ENCODE peak calls at places on chromosomes 5 and 9, in nine cellular contexts. O, L, S, I, U, K, Q, Y and P are unnamed samples.

GRCh38 chr9:129404621-129405020 is 216.3 kb downstream of the C9orf50 start:
- DNase-seq in I (no peak), Y (no peak), K (no peak), Q (no peak), O (no peak), L (no peak), U (no peak), S (no peak), P (no peak)

GRCh38 chr5:177997319-177997670 is 1.3 kb upstream of the PROP1 start:
- DNase-seq in O (no peak), Y (no peak), K (no peak), S (no peak), L (no peak), U (no peak), Q (no peak), I (no peak), P (no peak)

GRCh38 chr5:61866930-61867329 is 439.1 kb upstream of the KIF2A start:
- DNase-seq in I (peak; percentile 96), U (no peak), Y (no peak), Q (peak; percentile 9), S (peak; percentile 71), O (no peak), K (peak; percentile 4), L (no peak), P (peak; percentile 3)

GRCh38 chr9:34759432-34760134 is 49.6 kb upstream of the CCL21 start:
- DNase-seq in U (no peak), Q (no peak), S (no peak), Y (no peak), K (no peak), L (no peak), I (no peak), O (no peak), P (no peak)

GRCh38 chr9:137438591-137439157 is 2.5 kb downstream of the ENTPD8 start:
- DNase-seq in K (no peak), S (no peak), Y (no peak), O (peak; percentile 17), I (no peak), U (no peak), L (peak; percentile 1), Q (no peak), P (no peak)

GRCh38 chr9:117034862-117035261 is 347.8 kb downstream of the TRIM32 start:
- DNase-seq in Q (no peak), O (no peak), L (peak; percentile 75), I (peak; percentile 32), Y (no peak), S (no peak), K (no peak), U (no peak), P (no peak)

GRCh38 chr9:138102246-138103051 is 224.9 kb downstream of the CACNA1B start:
- DNase-seq in I (no peak), Q (no peak), O (no peak), U (no peak), Y (no peak), S (no peak), L (no peak), K (peak; percentile 8), P (no peak)

GRCh38 chr9:5518061-5518936 is 8.0 kb downstream of the PDCD1LG2 start:
- DNase-seq in Y (no peak), O (no peak), K (peak; percentile 44), S (peak; percentile 67), Q (no peak), I (no peak), L (no peak), U (no peak), P (peak; percentile 30)

GRCh38 chr9:84436386-84437114 is 96.0 kb upstream of the SLC28A3 start:
- DNase-seq in Q (no peak), U (no peak), K (no peak), O (no peak), I (no peak), S (no peak), Y (no peak), L (no peak), P (no peak)

GRCh38 chr5:88675758-88676636 is 207.0 kb downstream of the MEF2C start:
- DNase-seq in S (peak; percentile 18), I (no peak), L (peak; percentile 60), K (no peak), O (peak; percentile 88), Q (no peak), Y (no peak), U (peak; percentile 59), P (no peak)

GRCh38 chr5:82620957-82621600 is 342.9 kb upstream of the RPS23 start:
- DNase-seq in O (no peak), U (no peak), L (no peak), S (peak; percentile 10), I (no peak), Y (no peak), Q (no peak), K (no peak), P (no peak)

GRCh38 chr5:6731465-6732237 is 18.4 kb downstream of the TENT4A start:
- DNase-seq in U (no peak), I (no peak), Y (no peak), Q (no peak), S (peak; percentile 10), K (no peak), O (no peak), L (no peak), P (peak; percentile 15)

GRCh38 chr9:79573697-79573976 is 1.9 kb downstream of the TLE4 start:
- DNase-seq in L (no peak), O (no peak), Q (no peak), Y (no peak), I (peak; percentile 33), U (no peak), S (no peak), K (peak; percentile 8), P (no peak)

GRCh38 chr9:99031319-99031718 is 73.6 kb upstream of the TGFBR1 start:
- DNase-seq in Q (no peak), K (no peak), Y (no peak), L (no peak), O (no peak), S (no peak), U (no peak), I (no peak), P (no peak)

GRCh38 chr9:91427873-91428272 is 4.2 kb upstream of the NFIL3 start:
- DNase-seq in U (no peak), K (no peak), O (no peak), I (peak; percentile 70), L (no peak), S (peak; percentile 63), Q (no peak), Y (no peak), P (peak; percentile 41)

GRCh38 chr5:176350416-176350815 is 11.1 kb downstream of the KIAA1191 start:
- DNase-seq in K (no peak), Y (no peak), L (no peak), U (no peak), I (no peak), S (no peak), Q (no peak), O (no peak), P (no peak)

GRCh38 chr9:83744206-83744605 is 36.4 kb upstream of the UBQLN1 start:
- DNase-seq in U (no peak), Q (no peak), S (no peak), I (peak; percentile 2), Y (no peak), K (no peak), L (no peak), O (no peak), P (no peak)

GRCh38 chr5:115623632-115624031 is 2.2 kb downstream of the TMED7 start:
- DNase-seq in Y (no peak), U (no peak), K (no peak), Q (no peak), I (no peak), L (no peak), S (no peak), O (no peak), P (no peak)

GRCh38 chr5:115626444-115626823 is 598 bp upstream of the TMED7 start:
- DNase-seq in O (no peak), U (no peak), S (peak; percentile 60), Q (no peak), I (no peak), L (no peak), K (peak; percentile 28), Y (no peak), P (no peak)

GRCh38 chr5:115627295-115627825 is 1.5 kb upstream of the TMED7 start:
- DNase-seq in O (no peak), S (no peak), Q (no peak), K (no peak), L (no peak), U (no peak), I (no peak), Y (no peak), P (no peak)

GRCh38 chr5:115624994-115625393 is 842 bp downstream of the TMED7 start:
- DNase-seq in S (no peak), K (no peak), L (no peak), I (no peak), O (no peak), Y (no peak), U (no peak), Q (no peak), P (no peak)

GRCh38 chr5:115625579-115626443 is at the start of gene TMED7:
- DNase-seq in K (peak; percentile 96), I (peak; percentile 94), U (peak; percentile 100), Y (peak; percentile 95), O (peak; percentile 99), S (peak; percentile 97), Q (peak; percentile 90), L (peak; percentile 99), P (peak; percentile 98)
- TF ChIP-seq CTCF in K (no peak), I (no peak), U (no peak), Y (no peak), O (no peak), S (no peak), Q (no peak), L (no peak), P (no peak)

GRCh38 chr9:14343948-14344547 is 30.1 kb upstream of the NFIB start:
- DNase-seq in S (no peak), Q (no peak), U (no peak), I (no peak), O (no peak), K (no peak), Y (no peak), L (no peak), P (no peak)
- TF ChIP-seq CTCF in S (no peak), Q (no peak), U (no peak), I (no peak), O (no peak), K (no peak), Y (no peak), L (no peak), P (no peak)

GRCh38 chr9:22103650-22104575 is 94.8 kb upstream of the CDKN2B start:
- DNase-seq in Q (no peak), K (no peak), Y (no peak), O (no peak), S (peak; percentile 71), U (peak; percentile 55), L (no peak), I (no peak), P (peak; percentile 61)
- TF ChIP-seq CTCF in Q (no peak), K (no peak), Y (no peak), O (no peak), S (no peak), U (no peak), L (no peak), I (no peak), P (no peak)

DNA sequence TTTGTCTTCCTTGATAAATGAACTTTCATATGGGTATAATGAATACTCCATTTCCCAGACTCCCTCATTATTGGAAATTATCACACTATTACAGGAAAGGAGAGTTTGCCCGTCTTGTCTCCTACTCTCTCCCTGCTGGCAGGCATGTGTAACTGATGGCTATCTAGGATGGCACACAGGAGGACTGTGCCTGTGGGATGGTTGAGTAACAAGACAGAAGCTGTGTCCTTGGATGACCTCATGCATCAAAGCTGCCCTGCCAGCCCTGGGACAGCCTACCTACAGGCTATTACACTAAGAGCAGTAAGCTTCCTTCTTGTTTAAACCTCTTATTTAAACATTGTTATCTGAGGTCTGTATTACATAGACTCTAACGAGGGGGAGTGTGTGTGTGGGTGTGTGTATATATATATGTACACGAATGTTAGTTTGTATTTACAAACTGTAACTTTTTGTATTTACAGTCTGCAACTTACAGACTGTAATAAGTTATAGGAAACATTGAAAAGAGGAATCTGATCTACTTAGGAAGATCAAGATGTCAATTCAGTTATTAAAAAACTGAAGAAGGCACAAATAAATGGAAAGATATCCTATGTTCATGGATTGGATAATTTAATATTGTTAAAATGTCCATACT is 247.6 kb upstream of the ACO1 start:
- DNase-seq in L (no peak), K (no peak), Q (no peak), U (no peak), I (peak; percentile 7), O (no peak), Y (no peak), S (no peak), P (no peak)
- TF ChIP-seq CTCF in L (no peak), K (no peak), Q (no peak), U (no peak), I (peak; percentile 6), O (peak; percentile 21), Y (no peak), S (no peak), P (no peak)